ENCODE peak calls at places on chromosomes 6 and 20, in six cellular contexts. R is naive thymus-derived CD8-positive, alpha-beta T cell; S is GM04504; K is OCI-M1; T is lower leg skin; X is NCI-H1694. H is an unnamed sample.

GRCh38 chr6:27532820-27533538 is 60.1 kb upstream of the ZNF184 start:
- DNase-seq in R (no peak), S (no peak), K (no peak), T (no peak), X (no peak), H (no peak)

GRCh38 chr20:63546256-63546655 is 1.3 kb downstream of the SRMS start:
- DNase-seq in R (no peak), S (no peak), K (no peak), T (no peak), X (no peak), H (no peak)

GRCh38 chr6:149473080-149474052 is 11.4 kb downstream of the ZC3H12D start:
- DNase-seq in R (peak), S (no peak), K (no peak), T (no peak), X (no peak), H (no peak)

GRCh38 chr6:110357696-110358535 is at the start of gene METTL24:
- DNase-seq in R (peak), S (no peak), K (no peak), T (peak), X (peak), H (no peak)

GRCh38 chr6:135211306-135211702 is 30.2 kb downstream of the MYB start:
- DNase-seq in R (no peak), S (no peak), K (no peak), T (no peak), X (no peak), H (no peak)

GRCh38 chr6:117515326-117515725 is 32.9 kb downstream of the DCBLD1 start:
- DNase-seq in R (no peak), S (no peak), K (no peak), T (no peak), X (no peak), H (no peak)

GRCh38 chr6:166667886-166668620 is 41.0 kb upstream of the RPS6KA2 start:
- DNase-seq in R (no peak), S (no peak), K (no peak), T (no peak), X (no peak), H (no peak)

GRCh38 chr6:33197431-33198048 is 2.9 kb downstream of the RXRB start:
- DNase-seq in R (peak), S (no peak), K (peak), T (no peak), X (peak), H (peak)

GRCh38 chr20:24194133-24194532 is 205.6 kb upstream of the GGTLC1 start:
- DNase-seq in R (no peak), S (no peak), K (no peak), T (no peak), X (no peak), H (no peak)

GRCh38 chr20:17663486-17663885 is 18.6 kb downstream of the RRBP1 start:
- DNase-seq in R (no peak), S (no peak), K (no peak), T (no peak), X (no peak), H (no peak)

GRCh38 chr6:117469791-117470190 is 12.7 kb upstream of the DCBLD1 start:
- DNase-seq in R (no peak), S (no peak), K (no peak), T (no peak), X (no peak), H (no peak)

GRCh38 chr6:82015526-82015925 is 232.0 kb downstream of the IBTK start:
- DNase-seq in R (no peak), S (no peak), K (no peak), T (no peak), X (no peak), H (no peak)

H was measured in gastrocnemius medialis.